ENCODE peak calls at places on chromosome 6, in four cellular contexts. One of them, this sample, is unnamed.
A peak's percentile ranks its signal among the peaks of the same experiment; 100 is the strongest.

GRCh38 chr6:87731818-87732661 is 30.0 kb upstream of the AKIRIN2 start:
- DNase-seq in trophoblast cell: peak; percentile 88
- DNase-seq in neuronal stem cell: no peak
- DNase-seq in mesendoderm: no peak
- DNase-seq in this sample: peak; percentile 74

GRCh38 chr6:13406051-13406477 is 77.7 kb upstream of the TBC1D7 start:
- DNase-seq in trophoblast cell: no peak
- DNase-seq in neuronal stem cell: no peak
- DNase-seq in mesendoderm: no peak
- DNase-seq in this sample: no peak

GRCh38 chr6:31692353-31692752 is 10.8 kb downstream of the ABHD16A start:
- DNase-seq in trophoblast cell: no peak
- DNase-seq in mesendoderm: no peak
- DNase-seq in neuronal stem cell: no peak
- DNase-seq in this sample: no peak

GRCh38 chr6:33417127-33417902 is 592 bp downstream of the CUTA start:
- DNase-seq in mesendoderm: peak; percentile 46
- DNase-seq in neuronal stem cell: no peak
- DNase-seq in trophoblast cell: peak; percentile 57
- DNase-seq in this sample: peak; percentile 88

GRCh38 chr6:137738197-137738596 is 128.9 kb upstream of the TNFAIP3 start:
- DNase-seq in mesendoderm: no peak
- DNase-seq in neuronal stem cell: no peak
- DNase-seq in trophoblast cell: peak; percentile 80
- DNase-seq in this sample: peak; percentile 86

GRCh38 chr6:151265282-151265681 is 25.5 kb downstream of the AKAP12 start:
- DNase-seq in neuronal stem cell: no peak
- DNase-seq in mesendoderm: no peak
- DNase-seq in trophoblast cell: no peak
- DNase-seq in this sample: no peak

GRCh38 chr6:155483858-155484257 is 28.2 kb upstream of the NOX3 start:
- DNase-seq in trophoblast cell: peak; percentile 2
- DNase-seq in neuronal stem cell: no peak
- DNase-seq in mesendoderm: no peak
- DNase-seq in this sample: peak; percentile 39

GRCh38 chr6:154874684-154875594 is 120.2 kb upstream of the TIAM2 start:
- DNase-seq in mesendoderm: peak; percentile 64
- DNase-seq in trophoblast cell: no peak
- DNase-seq in neuronal stem cell: no peak
- DNase-seq in this sample: no peak

GRCh38 chr6:165451845-165452244 is 142.4 kb upstream of the C6orf118 start:
- DNase-seq in mesendoderm: no peak
- DNase-seq in neuronal stem cell: no peak
- DNase-seq in trophoblast cell: peak; percentile 19
- DNase-seq in this sample: no peak

GRCh38 chr6:34301408-34301807 is 52.6 kb upstream of the SMIM29 start:
- DNase-seq in trophoblast cell: no peak
- DNase-seq in neuronal stem cell: no peak
- DNase-seq in mesendoderm: no peak
- DNase-seq in this sample: peak; percentile 77

GRCh38 chr6:41584205-41584604 is 38.0 kb downstream of the FOXP4 start:
- DNase-seq in neuronal stem cell: no peak
- DNase-seq in trophoblast cell: no peak
- DNase-seq in mesendoderm: no peak
- DNase-seq in this sample: no peak

GRCh38 chr6:41587223-41587879 is 41.2 kb downstream of the FOXP4 start:
- DNase-seq in mesendoderm: no peak
- DNase-seq in trophoblast cell: no peak
- DNase-seq in neuronal stem cell: no peak
- DNase-seq in this sample: no peak

GRCh38 chr6:41586564-41586963 is 40.4 kb downstream of the FOXP4 start:
- DNase-seq in mesendoderm: no peak
- DNase-seq in neuronal stem cell: no peak
- DNase-seq in trophoblast cell: no peak
- DNase-seq in this sample: no peak

GRCh38 chr6:41584668-41585205 is 38.6 kb downstream of the FOXP4 start:
- DNase-seq in mesendoderm: peak; percentile 61
- DNase-seq in trophoblast cell: peak; percentile 36
- DNase-seq in neuronal stem cell: no peak
- DNase-seq in this sample: no peak

DNA sequence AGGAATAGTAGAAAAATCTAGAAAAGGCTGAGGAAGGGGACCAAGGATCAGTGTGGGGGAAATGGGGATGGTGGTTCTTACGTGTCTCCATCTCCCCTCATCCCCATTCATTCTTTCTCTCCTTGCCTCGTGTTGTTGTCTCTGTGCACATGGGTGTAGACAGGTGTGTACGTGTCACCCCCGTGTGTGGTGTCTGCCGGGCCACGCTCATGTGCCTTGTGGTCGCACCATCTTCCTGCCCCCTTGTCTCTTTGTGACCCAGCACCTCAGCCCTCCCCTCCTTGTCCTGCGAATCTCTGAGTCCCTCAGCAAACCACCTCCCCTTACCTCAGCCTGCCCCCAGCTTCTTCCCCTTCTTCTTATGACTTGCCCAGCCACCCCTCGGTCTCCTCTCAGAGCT is 39.4 kb downstream of the FOXP4 start:
- DNase-seq in mesendoderm: no peak
- DNase-seq in neuronal stem cell: no peak
- DNase-seq in trophoblast cell: no peak
- DNase-seq in this sample: no peak
- H3K36me3 ChIP-seq in mesendoderm: peaks cover 1% of the 10 kb centered on the region
- H3K36me3 ChIP-seq in neuronal stem cell: peaks cover 40% of the 10 kb centered on the region
- H3K36me3 ChIP-seq in trophoblast cell: peaks cover 8% of the 10 kb centered on the region
- H3K36me3 ChIP-seq in this sample: peaks cover 69% of the 10 kb centered on the region

GRCh38 chr6:30212865-30213653 is at the start of gene TRIM26:
- DNase-seq in neuronal stem cell: peak; percentile 93
- DNase-seq in trophoblast cell: peak; percentile 99
- DNase-seq in mesendoderm: peak; percentile 99
- DNase-seq in this sample: peak; percentile 98
- H3K4ac ChIP-seq in neuronal stem cell: no peak within 1 kb of the TSS
- H3K4ac ChIP-seq in trophoblast cell: peak within 1 kb of the TSS; percentile 73
- H3K4ac ChIP-seq in mesendoderm: no peak within 1 kb of the TSS
- H3K4ac ChIP-seq in this sample: peak within 1 kb of the TSS; percentile 55

GRCh38 chr6:158046201-158047119 is 64.8 kb downstream of the SYNJ2 start:
- DNase-seq in neuronal stem cell: no peak
- DNase-seq in trophoblast cell: no peak
- DNase-seq in mesendoderm: no peak
- DNase-seq in this sample: no peak
- H3K79me1 ChIP-seq in neuronal stem cell: no peaks in the 10 kb centered on the region
- H3K79me1 ChIP-seq in trophoblast cell: peaks cover 14% of the 10 kb centered on the region
- H3K79me1 ChIP-seq in mesendoderm: no peaks in the 10 kb centered on the region
- H3K79me1 ChIP-seq in this sample: peaks cover 51% of the 10 kb centered on the region

DNA sequence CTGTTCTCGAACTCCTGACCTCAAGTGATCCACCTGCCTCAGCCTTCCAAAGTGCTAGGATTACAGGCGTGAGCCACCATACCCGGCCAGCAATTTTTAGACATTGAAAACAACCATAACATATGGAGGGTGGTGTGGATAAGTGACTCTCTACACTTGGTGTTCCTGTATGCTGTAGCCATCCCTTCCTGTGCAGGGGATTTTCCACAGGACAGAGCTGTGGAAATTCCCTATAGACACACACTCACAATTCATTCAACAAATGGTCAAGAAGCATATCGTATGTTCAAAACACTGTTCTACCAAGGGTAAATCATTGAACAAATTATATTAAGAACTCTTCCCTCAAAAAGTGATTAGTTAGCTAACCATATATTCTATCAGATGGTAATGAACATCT is 6.3 kb downstream of the BTN2A1 start:
- DNase-seq in neuronal stem cell: no peak
- DNase-seq in trophoblast cell: no peak
- DNase-seq in mesendoderm: no peak
- DNase-seq in this sample: no peak
- H3K36me3 ChIP-seq in neuronal stem cell: peaks cover 48% of the 10 kb centered on the region
- H3K36me3 ChIP-seq in trophoblast cell: peaks cover 51% of the 10 kb centered on the region
- H3K36me3 ChIP-seq in mesendoderm: peaks cover 16% of the 10 kb centered on the region
- H3K36me3 ChIP-seq in this sample: peaks cover 56% of the 10 kb centered on the region